ENCODE peak calls at places on chromosomes 11 and 22, in ten cellular contexts. One of them, this sample, is unnamed.

GRCh38 chr11:110797453-110797852 is 85.2 kb upstream of the ARHGAP20 start:
- DNase-seq in hepatocyte: no peak
- DNase-seq in spleen: no peak
- DNase-seq in lower lobe of right lung: no peak
- DNase-seq in upper lobe of right lung: no peak
- DNase-seq in stomach: no peak
- DNase-seq in tibial nerve: no peak
- DNase-seq in vagina: no peak
- DNase-seq in heart left ventricle: no peak
- DNase-seq in PC-3: no peak
- DNase-seq in this sample: no peak

GRCh38 chr11:20451568-20451967 is 64.1 kb downstream of the PRMT3 start:
- DNase-seq in hepatocyte: no peak
- DNase-seq in spleen: no peak
- DNase-seq in lower lobe of right lung: no peak
- DNase-seq in upper lobe of right lung: no peak
- DNase-seq in stomach: no peak
- DNase-seq in tibial nerve: no peak
- DNase-seq in vagina: no peak
- DNase-seq in heart left ventricle: no peak
- DNase-seq in PC-3: no peak
- DNase-seq in this sample: no peak

GRCh38 chr11:72693271-72693968 is 19.2 kb upstream of the PDE2A start:
- DNase-seq in hepatocyte: no peak
- DNase-seq in spleen: no peak
- DNase-seq in lower lobe of right lung: no peak
- DNase-seq in upper lobe of right lung: no peak
- DNase-seq in stomach: no peak
- DNase-seq in tibial nerve: no peak
- DNase-seq in vagina: no peak
- DNase-seq in heart left ventricle: no peak
- DNase-seq in PC-3: no peak
- DNase-seq in this sample: no peak

GRCh38 chr11:34899633-34900016 is 16.6 kb downstream of the APIP start:
- DNase-seq in hepatocyte: no peak
- DNase-seq in spleen: no peak
- DNase-seq in lower lobe of right lung: no peak
- DNase-seq in upper lobe of right lung: no peak
- DNase-seq in stomach: no peak
- DNase-seq in tibial nerve: no peak
- DNase-seq in vagina: no peak
- DNase-seq in heart left ventricle: no peak
- DNase-seq in PC-3: no peak
- DNase-seq in this sample: no peak

GRCh38 chr11:27215471-27216267 is 147.3 kb downstream of the CCDC34 start:
- DNase-seq in hepatocyte: no peak
- DNase-seq in spleen: peak; percentile 82
- DNase-seq in lower lobe of right lung: peak; percentile 76
- DNase-seq in upper lobe of right lung: peak; percentile 76
- DNase-seq in stomach: peak; percentile 33
- DNase-seq in tibial nerve: no peak
- DNase-seq in vagina: no peak
- DNase-seq in heart left ventricle: peak; percentile 41
- DNase-seq in PC-3: no peak
- DNase-seq in this sample: peak; percentile 34

GRCh38 chr11:107840120-107840479 is 18.5 kb downstream of the SLC35F2 start:
- DNase-seq in hepatocyte: no peak
- DNase-seq in spleen: no peak
- DNase-seq in lower lobe of right lung: no peak
- DNase-seq in upper lobe of right lung: no peak
- DNase-seq in stomach: no peak
- DNase-seq in tibial nerve: no peak
- DNase-seq in vagina: no peak
- DNase-seq in heart left ventricle: no peak
- DNase-seq in PC-3: no peak
- DNase-seq in this sample: no peak

GRCh38 chr11:27234043-27234668 is 128.9 kb downstream of the CCDC34 start:
- DNase-seq in hepatocyte: peak; percentile 86
- DNase-seq in spleen: peak; percentile 73
- DNase-seq in lower lobe of right lung: no peak
- DNase-seq in upper lobe of right lung: no peak
- DNase-seq in stomach: no peak
- DNase-seq in tibial nerve: no peak
- DNase-seq in vagina: peak; percentile 96
- DNase-seq in heart left ventricle: peak; percentile 70
- DNase-seq in PC-3: peak; percentile 56
- DNase-seq in this sample: peak; percentile 31

GRCh38 chr11:73981051-73981805 is 1.4 kb downstream of the UCP2 start:
- DNase-seq in hepatocyte: no peak
- DNase-seq in spleen: peak; percentile 75
- DNase-seq in lower lobe of right lung: no peak
- DNase-seq in upper lobe of right lung: peak; percentile 16
- DNase-seq in stomach: no peak
- DNase-seq in tibial nerve: no peak
- DNase-seq in vagina: no peak
- DNase-seq in heart left ventricle: no peak
- DNase-seq in PC-3: no peak
- DNase-seq in this sample: no peak

GRCh38 chr11:55624531-55624930 is 10.4 kb upstream of the OR4P4 start:
- DNase-seq in hepatocyte: no peak
- DNase-seq in spleen: no peak
- DNase-seq in lower lobe of right lung: no peak
- DNase-seq in upper lobe of right lung: no peak
- DNase-seq in stomach: no peak
- DNase-seq in tibial nerve: no peak
- DNase-seq in vagina: no peak
- DNase-seq in heart left ventricle: no peak
- DNase-seq in PC-3: peak; percentile 53
- DNase-seq in this sample: no peak

GRCh38 chr22:18057568-18058209 is 20.1 kb upstream of the PEX26 start:
- DNase-seq in hepatocyte: peak; percentile 89
- DNase-seq in spleen: peak; percentile 88
- DNase-seq in lower lobe of right lung: no peak
- DNase-seq in upper lobe of right lung: peak; percentile 28
- DNase-seq in stomach: peak; percentile 60
- DNase-seq in tibial nerve: peak; percentile 60
- DNase-seq in vagina: peak; percentile 98
- DNase-seq in heart left ventricle: peak; percentile 83
- DNase-seq in PC-3: peak; percentile 96
- DNase-seq in this sample: no peak

GRCh38 chr11:16846305-16846704 is 107.9 kb downstream of the C11orf58 start:
- DNase-seq in hepatocyte: peak; percentile 13
- DNase-seq in spleen: no peak
- DNase-seq in lower lobe of right lung: no peak
- DNase-seq in upper lobe of right lung: no peak
- DNase-seq in stomach: no peak
- DNase-seq in tibial nerve: no peak
- DNase-seq in vagina: no peak
- DNase-seq in heart left ventricle: no peak
- DNase-seq in PC-3: no peak
- DNase-seq in this sample: no peak

GRCh38 chr22:40180403-40180802 is 2.7 kb downstream of the TNRC6B start:
- DNase-seq in hepatocyte: no peak
- DNase-seq in spleen: no peak
- DNase-seq in lower lobe of right lung: no peak
- DNase-seq in upper lobe of right lung: no peak
- DNase-seq in stomach: no peak
- DNase-seq in tibial nerve: no peak
- DNase-seq in vagina: no peak
- DNase-seq in heart left ventricle: no peak
- DNase-seq in PC-3: no peak
- DNase-seq in this sample: no peak

DNA sequence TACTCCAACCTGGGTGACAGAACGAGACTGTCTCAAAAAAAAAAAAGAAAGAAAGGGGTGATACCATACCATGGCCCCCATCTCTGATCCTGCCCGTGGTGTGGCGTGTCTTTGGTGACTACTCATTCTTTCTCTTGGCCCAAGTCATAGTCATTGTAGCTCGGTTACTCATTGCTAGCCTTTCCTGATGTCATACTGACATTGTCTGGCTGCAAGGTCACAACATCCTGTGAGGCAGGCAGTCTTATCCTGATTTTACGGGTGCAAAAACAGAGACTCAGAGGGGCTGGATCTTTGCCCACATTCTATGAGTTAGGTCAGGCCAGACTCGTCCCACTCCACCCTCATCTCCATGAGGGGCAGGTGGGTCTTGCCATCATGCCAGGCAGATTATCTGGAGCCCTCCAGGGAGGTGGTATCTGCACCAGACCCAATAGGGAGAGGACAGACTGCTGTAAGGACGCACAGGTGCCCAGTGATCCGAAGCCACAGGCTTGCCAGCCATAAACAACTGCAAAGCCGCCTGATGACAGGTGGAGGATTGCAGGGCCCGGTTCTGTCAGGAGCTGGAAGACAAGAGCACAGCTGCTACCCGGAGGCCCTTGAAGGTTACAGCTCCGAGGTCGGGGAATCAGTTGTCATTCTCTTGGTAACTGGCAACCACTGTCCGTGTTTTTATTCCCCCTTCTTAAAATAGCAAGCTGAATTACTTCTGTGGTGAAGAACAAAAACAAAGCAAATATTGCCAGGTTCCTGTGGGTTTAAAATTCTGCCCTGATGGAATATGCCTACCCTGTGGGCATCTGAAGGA is 13.8 kb downstream of the TOM1 start:
- DNase-seq in hepatocyte: peak; percentile 44
- DNase-seq in spleen: peak; percentile 49
- DNase-seq in lower lobe of right lung: no peak
- DNase-seq in upper lobe of right lung: peak; percentile 43
- DNase-seq in stomach: peak; percentile 24
- DNase-seq in tibial nerve: peak; percentile 9
- DNase-seq in vagina: no peak
- DNase-seq in heart left ventricle: peak; percentile 85
- DNase-seq in PC-3: peak; percentile 61
- DNase-seq in this sample: peak; percentile 70
- H3K4me1 ChIP-seq in hepatocyte: peaks cover 40% of the 10 kb centered on the region
- H3K4me1 ChIP-seq in spleen: peaks cover 72% of the 10 kb centered on the region
- H3K4me1 ChIP-seq in lower lobe of right lung: peaks cover 51% of the 10 kb centered on the region
- H3K4me1 ChIP-seq in upper lobe of right lung: peaks cover 41% of the 10 kb centered on the region
- H3K4me1 ChIP-seq in stomach: peaks cover 18% of the 10 kb centered on the region
- H3K4me1 ChIP-seq in tibial nerve: peaks cover 49% of the 10 kb centered on the region
- H3K4me1 ChIP-seq in vagina: peaks cover 60% of the 10 kb centered on the region
- H3K4me1 ChIP-seq in heart left ventricle: peaks cover 70% of the 10 kb centered on the region
- H3K4me1 ChIP-seq in PC-3: peaks cover 30% of the 10 kb centered on the region
- H3K4me1 ChIP-seq in this sample: peaks cover 95% of the 10 kb centered on the region

DNA sequence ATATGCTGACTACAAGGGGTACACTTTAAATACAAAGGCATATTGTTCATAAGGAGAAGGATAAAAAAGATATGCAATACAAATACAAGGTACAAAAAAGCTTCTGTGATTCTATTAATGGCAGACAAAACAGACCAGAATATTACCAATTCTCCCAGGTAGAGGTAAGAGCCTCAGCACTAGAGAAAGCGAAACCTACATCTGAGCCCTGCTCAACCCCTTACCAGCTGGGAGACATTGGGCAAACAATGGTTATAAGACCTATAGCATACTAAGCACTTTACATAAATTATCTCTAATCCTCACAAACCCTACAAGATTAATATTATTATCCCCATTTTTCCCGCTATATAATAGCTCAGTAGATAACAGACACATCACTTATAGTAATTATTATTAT is 41.2 kb upstream of the LRRC55 start:
- DNase-seq in hepatocyte: no peak
- DNase-seq in spleen: no peak
- DNase-seq in lower lobe of right lung: no peak
- DNase-seq in upper lobe of right lung: no peak
- DNase-seq in stomach: no peak
- DNase-seq in tibial nerve: no peak
- DNase-seq in vagina: no peak
- DNase-seq in heart left ventricle: no peak
- DNase-seq in PC-3: no peak
- DNase-seq in this sample: no peak
- H3K4me3 ChIP-seq in hepatocyte: no peak overlapping the region
- H3K4me3 ChIP-seq in spleen: no peak overlapping the region
- H3K4me3 ChIP-seq in lower lobe of right lung: no peak overlapping the region
- H3K4me3 ChIP-seq in upper lobe of right lung: no peak overlapping the region
- H3K4me3 ChIP-seq in stomach: no peak overlapping the region
- H3K4me3 ChIP-seq in tibial nerve: no peak overlapping the region
- H3K4me3 ChIP-seq in vagina: no peak overlapping the region
- H3K4me3 ChIP-seq in heart left ventricle: no peak overlapping the region
- H3K4me3 ChIP-seq in PC-3: no peak overlapping the region
- H3K4me3 ChIP-seq in this sample: no peak overlapping the region

DNA sequence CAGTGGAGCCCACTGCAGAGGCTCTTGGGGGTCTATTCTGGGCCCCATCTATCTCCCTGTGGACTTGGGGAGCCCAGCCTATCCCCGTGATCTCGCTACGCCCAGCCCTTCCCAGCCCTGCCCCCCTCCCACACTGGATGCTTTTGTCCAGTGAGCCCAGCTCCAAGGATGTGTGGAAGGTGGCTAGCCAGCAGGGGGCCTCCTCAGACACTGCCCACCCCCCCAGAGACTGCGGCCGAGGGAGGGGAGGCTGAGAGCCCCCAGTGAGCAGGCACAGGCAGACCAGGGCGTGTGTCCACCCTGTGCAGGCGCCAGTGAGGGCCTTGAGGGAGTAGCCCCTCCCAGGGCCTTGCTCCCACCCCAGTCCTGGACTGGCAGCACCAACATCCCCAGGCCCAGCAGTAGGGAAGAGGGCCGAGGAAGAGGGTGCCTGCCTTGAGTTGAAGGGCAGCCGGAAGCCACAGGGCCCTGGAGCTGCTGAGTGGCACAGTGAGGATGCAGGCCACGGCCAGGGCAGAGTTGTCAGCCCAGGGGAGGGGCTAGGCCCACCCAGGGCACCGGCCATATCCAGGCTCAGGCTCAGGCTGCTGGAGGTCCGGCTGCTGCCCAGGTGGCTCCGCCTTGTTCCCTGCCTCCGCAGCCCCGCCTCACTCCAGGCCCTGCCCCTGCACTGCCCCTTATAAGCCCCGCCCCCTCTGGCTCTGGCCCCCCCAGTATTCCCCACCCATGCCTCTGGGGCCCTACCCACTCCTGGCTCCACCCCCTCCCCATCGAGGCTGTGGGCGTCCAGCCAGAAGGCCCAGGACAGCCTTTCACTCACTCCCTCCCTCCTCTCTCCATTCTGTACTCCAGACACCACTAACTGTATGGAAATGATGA is 28.0 kb downstream of the MOB2 start:
- DNase-seq in hepatocyte: peak; percentile 75
- DNase-seq in spleen: no peak
- DNase-seq in lower lobe of right lung: peak; percentile 85
- DNase-seq in upper lobe of right lung: peak; percentile 91
- DNase-seq in stomach: peak; percentile 82
- DNase-seq in tibial nerve: peak; percentile 67
- DNase-seq in vagina: no peak
- DNase-seq in heart left ventricle: peak; percentile 58
- DNase-seq in PC-3: peak; percentile 4
- DNase-seq in this sample: peak; percentile 54
- TF ChIP-seq CTCF in hepatocyte: no peak
- TF ChIP-seq CTCF in spleen: peak; percentile 23
- TF ChIP-seq CTCF in lower lobe of right lung: peak; percentile 18
- TF ChIP-seq CTCF in upper lobe of right lung: peak; percentile 17
- TF ChIP-seq CTCF in stomach: peak; percentile 9
- TF ChIP-seq CTCF in tibial nerve: peak; percentile 71
- TF ChIP-seq CTCF in vagina: peak; percentile 22
- TF ChIP-seq CTCF in heart left ventricle: peak; percentile 19
- TF ChIP-seq CTCF in PC-3: peak; percentile 55
- TF ChIP-seq CTCF in this sample: peak; percentile 46

GRCh38 chr22:47178339-47178738 is 415.9 kb downstream of the TBC1D22A start:
- DNase-seq in hepatocyte: no peak
- DNase-seq in spleen: peak; percentile 16
- DNase-seq in lower lobe of right lung: no peak
- DNase-seq in upper lobe of right lung: peak; percentile 26
- DNase-seq in stomach: no peak
- DNase-seq in tibial nerve: peak; percentile 2
- DNase-seq in vagina: no peak
- DNase-seq in heart left ventricle: no peak
- DNase-seq in PC-3: no peak
- DNase-seq in this sample: no peak
- H3K4me1 ChIP-seq in hepatocyte: no peaks in the 10 kb centered on the region
- H3K4me1 ChIP-seq in spleen: peaks cover 19% of the 10 kb centered on the region
- H3K4me1 ChIP-seq in lower lobe of right lung: peaks cover 13% of the 10 kb centered on the region
- H3K4me1 ChIP-seq in upper lobe of right lung: no peaks in the 10 kb centered on the region
- H3K4me1 ChIP-seq in stomach: no peaks in the 10 kb centered on the region
- H3K4me1 ChIP-seq in tibial nerve: peaks cover 4% of the 10 kb centered on the region
- H3K4me1 ChIP-seq in vagina: no peaks in the 10 kb centered on the region
- H3K4me1 ChIP-seq in heart left ventricle: peaks cover 13% of the 10 kb centered on the region
- H3K4me1 ChIP-seq in PC-3: no peaks in the 10 kb centered on the region
- H3K4me1 ChIP-seq in this sample: peaks cover 19% of the 10 kb centered on the region

This sample was measured in left ventricle myocardium inferior.